ENCODE peak calls at places on chromosomes 1 and 21, in seven cellular contexts. K, Y, B, T, M, V and W are unnamed samples. For H3K4me1, the result is how much of the 10 kb centered on the place peaks cover.

GRCh38 chr1:224894915-224895314 is 34.6 kb upstream of the DNAH14 start:
- DNase-seq in V (peak), Y (no peak), M (peak), B (no peak), K (no peak), T (peak), W (no peak)

GRCh38 chr1:234848972-234849641 is 239.1 kb upstream of the IRF2BP2 start:
- DNase-seq in B (no peak), K (no peak), M (peak), T (peak), Y (no peak), V (peak), W (no peak)

GRCh38 chr1:113981962-113982931 is 3.0 kb downstream of the OLFML3 start:
- DNase-seq in B (peak), K (peak), M (no peak), V (peak), T (peak), Y (peak), W (peak)

GRCh38 chr1:21622466-21623315 is 46.5 kb downstream of the RAP1GAP start:
- DNase-seq in V (no peak), Y (peak), M (peak), B (no peak), T (peak), K (peak), W (peak)

GRCh38 chr1:205475855-205476254 is 20.0 kb upstream of the BLACAT1 start:
- DNase-seq in V (no peak), M (no peak), K (no peak), T (no peak), Y (no peak), B (no peak), W (no peak)

GRCh38 chr1:172951728-172952365 is 98.9 kb downstream of the TNFSF18 start:
- DNase-seq in B (no peak), Y (no peak), T (peak), K (no peak), M (peak), V (peak), W (no peak)

GRCh38 chr1:245701631-245702030 is 546.8 kb downstream of the KIF26B start:
- DNase-seq in Y (no peak), T (no peak), B (no peak), M (no peak), V (no peak), K (no peak), W (no peak)

GRCh38 chr21:39182484-39183271 is 573 bp downstream of the PSMG1 start:
- DNase-seq in T (peak), K (no peak), Y (peak), V (no peak), B (peak), M (peak), W (peak)

GRCh38 chr1:220556641-220557040 is 28.7 kb downstream of the MARK1 start:
- DNase-seq in Y (no peak), K (no peak), T (no peak), M (no peak), V (no peak), B (no peak), W (no peak)

GRCh38 chr1:205907794-205908193 is 35.5 kb downstream of the SLC26A9 start:
- DNase-seq in M (peak), T (peak), K (no peak), B (no peak), V (no peak), Y (no peak), W (no peak)

GRCh38 chr1:26281971-26282693 is 2.2 kb downstream of the SH3BGRL3 start:
- DNase-seq in T (peak), M (no peak), B (no peak), Y (peak), V (no peak), K (peak), W (no peak)

GRCh38 chr1:183023146-183023600 is at the start of gene LAMC1:
- DNase-seq in K (peak), V (peak), Y (peak), B (peak), T (peak), M (peak), W (peak)

GRCh38 chr1:59107516-59107915 is 189.4 kb upstream of the FGGY start:
- DNase-seq in V (no peak), K (peak), B (no peak), T (no peak), Y (no peak), M (no peak), W (peak)

GRCh38 chr1:71521655-71522264 is 440.9 kb upstream of the ZRANB2 start:
- DNase-seq in K (no peak), T (peak), Y (peak), V (peak), M (peak), B (peak), W (peak)

GRCh38 chr1:45117766-45118165 is 88.6 kb downstream of the ZSWIM5 start:
- DNase-seq in V (no peak), B (no peak), Y (no peak), K (no peak), M (no peak), T (no peak), W (no peak)

GRCh38 chr1:45122724-45123123 is 83.7 kb downstream of the ZSWIM5 start:
- DNase-seq in V (no peak), M (no peak), T (no peak), Y (no peak), B (no peak), K (no peak), W (no peak)

GRCh38 chr1:45123358-45123757 is 83.0 kb downstream of the ZSWIM5 start:
- DNase-seq in M (no peak), V (no peak), T (no peak), K (no peak), Y (no peak), B (no peak), W (no peak)
- H3K4me3 ChIP-seq in M (no peak), V (no peak), T (no peak), K (no peak), Y (no peak), B (no peak), W (no peak)

GRCh38 chr1:163320891-163321290 is 863 bp upstream of the NUF2 start:
- DNase-seq in V (no peak), Y (no peak), T (no peak), M (no peak), B (no peak), K (no peak), W (no peak)
- H3K4me1 ChIP-seq in V (under half), Y (under half), T (under half), M (under half), B (under half), K (under half), W (under half)

GRCh38 chr1:227298532-227299174 is 19.6 kb downstream of the CDC42BPA start:
- DNase-seq in Y (no peak), V (no peak), K (no peak), M (no peak), T (no peak), B (no peak), W (no peak)
- H3K4me3 ChIP-seq in Y (no peak), V (no peak), K (peak), M (peak), T (no peak), B (no peak), W (no peak)

GRCh38 chr1:101027194-101027772 is 1.7 kb upstream of the DPH5 start:
- DNase-seq in Y (no peak), K (no peak), M (no peak), B (no peak), T (no peak), V (no peak), W (no peak)
- H3K4me1 ChIP-seq in Y (under half), K (under half), M (under half), B (under half), T (under half), V (under half), W (under half)

GRCh38 chr1:47996406-47997226 is 569 bp downstream of the TRABD2B start:
- DNase-seq in T (peak), V (no peak), K (no peak), B (peak), Y (no peak), M (no peak), W (peak)
- H3K4me3 ChIP-seq in T (peak), V (peak), K (peak), B (no peak), Y (peak), M (peak), W (peak)

DNA sequence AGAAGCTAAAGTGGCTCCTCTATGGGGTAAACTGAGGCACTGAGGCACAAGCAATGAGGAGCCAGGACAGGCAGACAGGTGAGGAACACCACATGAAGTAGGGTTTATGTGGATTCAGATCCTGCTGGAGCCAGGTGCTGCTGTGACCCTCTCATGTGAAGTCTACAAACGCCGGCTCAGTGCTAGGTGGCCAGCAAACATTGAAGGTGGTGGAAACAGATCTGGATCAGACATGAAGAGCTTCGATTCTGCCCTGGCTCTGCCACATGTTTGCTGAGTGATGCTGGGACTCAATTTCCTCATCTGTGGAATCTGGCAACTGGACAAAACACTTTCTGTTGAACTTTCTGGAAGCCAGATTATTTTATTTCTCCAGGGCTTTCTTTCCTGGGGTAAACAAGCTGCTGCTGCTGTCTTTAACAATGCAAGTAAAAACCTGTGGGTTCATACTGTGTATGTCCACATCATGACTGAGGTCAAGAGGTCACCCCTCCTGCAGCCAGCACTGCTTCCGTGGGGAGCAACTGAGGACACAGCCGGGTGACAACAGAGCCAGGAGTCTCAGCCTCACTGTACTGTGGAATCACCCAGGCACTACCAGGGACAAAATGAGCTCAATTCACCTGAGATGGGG is 33.3 kb downstream of the HMGB4 start:
- DNase-seq in Y (no peak), K (peak), T (no peak), V (no peak), B (no peak), M (no peak), W (no peak)
- H3K4me1 ChIP-seq in Y (under half), K (under half), T (under half), V (under half), B (under half), M (under half), W (under half)

DNA sequence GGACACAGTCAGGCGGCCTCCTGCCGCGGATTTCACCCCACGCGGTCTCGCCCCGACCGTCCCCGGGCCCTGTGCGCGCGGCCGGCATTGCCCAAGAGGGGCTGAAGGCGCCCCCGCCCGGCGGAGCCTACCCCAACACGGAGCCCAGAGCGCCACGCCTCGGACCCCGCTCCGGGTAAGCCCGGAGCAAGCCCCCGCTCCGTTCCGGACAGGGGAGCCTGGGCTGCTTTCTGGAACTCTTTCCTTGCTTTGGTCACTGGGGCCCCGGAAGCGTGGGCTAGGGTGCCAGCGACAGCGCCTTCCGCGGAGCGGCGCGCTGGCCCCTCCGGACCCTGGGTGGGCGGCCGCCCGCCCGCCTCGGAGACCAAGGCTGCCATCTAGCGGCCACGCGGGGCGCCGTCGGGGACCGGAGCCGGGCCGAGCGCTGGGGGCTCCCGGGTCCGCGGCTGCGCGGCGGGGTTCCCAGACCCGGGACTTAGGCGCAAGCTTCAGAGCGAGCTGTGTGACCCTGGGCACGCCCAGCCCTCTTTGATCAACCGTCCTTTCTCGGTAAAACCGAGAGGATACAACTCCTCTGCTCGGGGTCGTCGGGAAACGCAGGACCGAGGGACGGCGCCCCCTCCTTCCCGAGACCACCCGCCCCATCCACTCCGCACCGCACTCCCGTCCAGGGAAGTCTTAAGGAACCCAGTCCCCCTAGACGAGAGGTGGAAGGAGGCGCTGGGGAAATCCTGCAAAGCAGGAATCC is 41.4 kb downstream of the RRAGC start:
- DNase-seq in V (no peak), M (no peak), T (peak), K (no peak), Y (peak), B (no peak), W (peak)
- H3K4me3 ChIP-seq in V (peak), M (peak), T (peak), K (peak), Y (peak), B (no peak), W (no peak)